ENCODE peak calls at places on chromosomes 11 and 22, in ten cellular contexts. One of them, this sample, is unnamed.

GRCh38 chr11:21489735-21490134 is 703.1 kb upstream of the ANO5 start:
- DNase-seq in HEK293T: no peak
- DNase-seq in lower lobe of right lung: no peak
- DNase-seq in NCI-H1092 treated with DMSO at 0.1 percent for 48 hours: no peak
- DNase-seq in transverse colon: no peak
- DNase-seq in AG04450: no peak
- DNase-seq in Daoy: no peak
- DNase-seq in EH: no peak
- DNase-seq in HT-29: no peak
- DNase-seq in activated CD4-positive, alpha-beta T cell treated with anti-CD3 and anti-CD28 coated beads for 24 hours: no peak
- DNase-seq in this sample: no peak

GRCh38 chr22:47374901-47375575 is 612.6 kb downstream of the TBC1D22A start:
- DNase-seq in HEK293T: no peak
- DNase-seq in lower lobe of right lung: peak
- DNase-seq in NCI-H1092 treated with DMSO at 0.1 percent for 48 hours: no peak
- DNase-seq in transverse colon: no peak
- DNase-seq in AG04450: no peak
- DNase-seq in Daoy: no peak
- DNase-seq in EH: no peak
- DNase-seq in HT-29: no peak
- DNase-seq in activated CD4-positive, alpha-beta T cell treated with anti-CD3 and anti-CD28 coated beads for 24 hours: no peak
- DNase-seq in this sample: no peak

GRCh38 chr11:130772266-130773227 is 143.7 kb downstream of the SNX19 start:
- DNase-seq in HEK293T: no peak
- DNase-seq in lower lobe of right lung: no peak
- DNase-seq in NCI-H1092 treated with DMSO at 0.1 percent for 48 hours: no peak
- DNase-seq in transverse colon: peak
- DNase-seq in AG04450: peak
- DNase-seq in Daoy: peak
- DNase-seq in EH: peak
- DNase-seq in HT-29: peak
- DNase-seq in activated CD4-positive, alpha-beta T cell treated with anti-CD3 and anti-CD28 coated beads for 24 hours: no peak
- DNase-seq in this sample: peak

GRCh38 chr22:28799125-28799833 is 1.1 kb downstream of the XBP1 start:
- DNase-seq in HEK293T: peak
- DNase-seq in lower lobe of right lung: peak
- DNase-seq in NCI-H1092 treated with DMSO at 0.1 percent for 48 hours: no peak
- DNase-seq in transverse colon: peak
- DNase-seq in AG04450: peak
- DNase-seq in Daoy: peak
- DNase-seq in EH: peak
- DNase-seq in HT-29: peak
- DNase-seq in activated CD4-positive, alpha-beta T cell treated with anti-CD3 and anti-CD28 coated beads for 24 hours: no peak
- DNase-seq in this sample: peak

GRCh38 chr22:49942565-49943404 is 17.8 kb upstream of the PIM3 start:
- DNase-seq in HEK293T: no peak
- DNase-seq in lower lobe of right lung: no peak
- DNase-seq in NCI-H1092 treated with DMSO at 0.1 percent for 48 hours: no peak
- DNase-seq in transverse colon: no peak
- DNase-seq in AG04450: no peak
- DNase-seq in Daoy: no peak
- DNase-seq in EH: no peak
- DNase-seq in HT-29: no peak
- DNase-seq in activated CD4-positive, alpha-beta T cell treated with anti-CD3 and anti-CD28 coated beads for 24 hours: no peak
- DNase-seq in this sample: no peak

GRCh38 chr22:47605441-47605840 is 843.0 kb downstream of the TBC1D22A start:
- DNase-seq in HEK293T: no peak
- DNase-seq in lower lobe of right lung: no peak
- DNase-seq in NCI-H1092 treated with DMSO at 0.1 percent for 48 hours: no peak
- DNase-seq in transverse colon: no peak
- DNase-seq in AG04450: no peak
- DNase-seq in Daoy: no peak
- DNase-seq in EH: no peak
- DNase-seq in HT-29: no peak
- DNase-seq in activated CD4-positive, alpha-beta T cell treated with anti-CD3 and anti-CD28 coated beads for 24 hours: no peak
- DNase-seq in this sample: no peak

GRCh38 chr11:95895815-95896214 is 28.1 kb downstream of the MTMR2 start:
- DNase-seq in HEK293T: no peak
- DNase-seq in lower lobe of right lung: no peak
- DNase-seq in NCI-H1092 treated with DMSO at 0.1 percent for 48 hours: no peak
- DNase-seq in transverse colon: no peak
- DNase-seq in AG04450: no peak
- DNase-seq in Daoy: no peak
- DNase-seq in EH: no peak
- DNase-seq in HT-29: no peak
- DNase-seq in activated CD4-positive, alpha-beta T cell treated with anti-CD3 and anti-CD28 coated beads for 24 hours: no peak
- DNase-seq in this sample: no peak

GRCh38 chr22:39715778-39716495 is 145.4 kb downstream of the CACNA1I start:
- DNase-seq in HEK293T: no peak
- DNase-seq in lower lobe of right lung: peak
- DNase-seq in NCI-H1092 treated with DMSO at 0.1 percent for 48 hours: no peak
- DNase-seq in transverse colon: no peak
- DNase-seq in AG04450: no peak
- DNase-seq in Daoy: no peak
- DNase-seq in EH: no peak
- DNase-seq in HT-29: no peak
- DNase-seq in activated CD4-positive, alpha-beta T cell treated with anti-CD3 and anti-CD28 coated beads for 24 hours: no peak
- DNase-seq in this sample: no peak

GRCh38 chr11:119106564-119107537 is at the start of gene C2CD2L:
- DNase-seq in HEK293T: peak
- DNase-seq in lower lobe of right lung: peak
- DNase-seq in NCI-H1092 treated with DMSO at 0.1 percent for 48 hours: peak
- DNase-seq in transverse colon: peak
- DNase-seq in AG04450: peak
- DNase-seq in Daoy: peak
- DNase-seq in EH: peak
- DNase-seq in HT-29: peak
- DNase-seq in activated CD4-positive, alpha-beta T cell treated with anti-CD3 and anti-CD28 coated beads for 24 hours: peak
- DNase-seq in this sample: peak

GRCh38 chr11:64456509-64457320 is 97.8 kb downstream of the RPS6KA4 start:
- DNase-seq in HEK293T: no peak
- DNase-seq in lower lobe of right lung: no peak
- DNase-seq in NCI-H1092 treated with DMSO at 0.1 percent for 48 hours: no peak
- DNase-seq in transverse colon: no peak
- DNase-seq in AG04450: no peak
- DNase-seq in Daoy: no peak
- DNase-seq in EH: no peak
- DNase-seq in HT-29: no peak
- DNase-seq in activated CD4-positive, alpha-beta T cell treated with anti-CD3 and anti-CD28 coated beads for 24 hours: no peak
- DNase-seq in this sample: no peak

GRCh38 chr22:35437038-35437437 is 37.1 kb downstream of the MCM5 start:
- DNase-seq in HEK293T: peak
- DNase-seq in lower lobe of right lung: no peak
- DNase-seq in NCI-H1092 treated with DMSO at 0.1 percent for 48 hours: no peak
- DNase-seq in transverse colon: no peak
- DNase-seq in AG04450: no peak
- DNase-seq in Daoy: peak
- DNase-seq in EH: peak
- DNase-seq in HT-29: peak
- DNase-seq in activated CD4-positive, alpha-beta T cell treated with anti-CD3 and anti-CD28 coated beads for 24 hours: no peak
- DNase-seq in this sample: no peak

GRCh38 chr11:12469451-12469850 is 92.1 kb downstream of the PARVA start:
- DNase-seq in HEK293T: no peak
- DNase-seq in lower lobe of right lung: no peak
- DNase-seq in NCI-H1092 treated with DMSO at 0.1 percent for 48 hours: peak
- DNase-seq in transverse colon: no peak
- DNase-seq in AG04450: no peak
- DNase-seq in Daoy: no peak
- DNase-seq in EH: peak
- DNase-seq in HT-29: no peak
- DNase-seq in activated CD4-positive, alpha-beta T cell treated with anti-CD3 and anti-CD28 coated beads for 24 hours: no peak
- DNase-seq in this sample: no peak

GRCh38 chr22:40691532-40691931 is 12.2 kb downstream of the MCHR1 start:
- DNase-seq in HEK293T: no peak
- DNase-seq in lower lobe of right lung: no peak
- DNase-seq in NCI-H1092 treated with DMSO at 0.1 percent for 48 hours: no peak
- DNase-seq in transverse colon: no peak
- DNase-seq in AG04450: no peak
- DNase-seq in Daoy: no peak
- DNase-seq in EH: no peak
- DNase-seq in HT-29: no peak
- DNase-seq in activated CD4-positive, alpha-beta T cell treated with anti-CD3 and anti-CD28 coated beads for 24 hours: no peak
- DNase-seq in this sample: no peak

GRCh38 chr11:1392111-1392510 is 2.4 kb downstream of the BRSK2 start:
- DNase-seq in HEK293T: no peak
- DNase-seq in lower lobe of right lung: no peak
- DNase-seq in NCI-H1092 treated with DMSO at 0.1 percent for 48 hours: peak
- DNase-seq in transverse colon: no peak
- DNase-seq in AG04450: no peak
- DNase-seq in Daoy: no peak
- DNase-seq in EH: no peak
- DNase-seq in HT-29: no peak
- DNase-seq in activated CD4-positive, alpha-beta T cell treated with anti-CD3 and anti-CD28 coated beads for 24 hours: no peak
- DNase-seq in this sample: no peak

GRCh38 chr11:100640646-100641045 is 46.4 kb upstream of the ARHGAP42 start:
- DNase-seq in HEK293T: no peak
- DNase-seq in lower lobe of right lung: no peak
- DNase-seq in NCI-H1092 treated with DMSO at 0.1 percent for 48 hours: peak
- DNase-seq in transverse colon: no peak
- DNase-seq in AG04450: no peak
- DNase-seq in Daoy: no peak
- DNase-seq in EH: no peak
- DNase-seq in HT-29: no peak
- DNase-seq in activated CD4-positive, alpha-beta T cell treated with anti-CD3 and anti-CD28 coated beads for 24 hours: no peak
- DNase-seq in this sample: no peak

GRCh38 chr11:13777341-13777985 is 109.0 kb downstream of the FAR1 start:
- DNase-seq in HEK293T: no peak
- DNase-seq in lower lobe of right lung: no peak
- DNase-seq in NCI-H1092 treated with DMSO at 0.1 percent for 48 hours: no peak
- DNase-seq in transverse colon: no peak
- DNase-seq in AG04450: no peak
- DNase-seq in Daoy: no peak
- DNase-seq in EH: no peak
- DNase-seq in HT-29: no peak
- DNase-seq in activated CD4-positive, alpha-beta T cell treated with anti-CD3 and anti-CD28 coated beads for 24 hours: no peak
- DNase-seq in this sample: no peak

GRCh38 chr22:26339755-26340154 is 89.3 kb upstream of the ASPHD2 start:
- DNase-seq in HEK293T: no peak
- DNase-seq in lower lobe of right lung: no peak
- DNase-seq in NCI-H1092 treated with DMSO at 0.1 percent for 48 hours: no peak
- DNase-seq in transverse colon: no peak
- DNase-seq in AG04450: no peak
- DNase-seq in Daoy: peak
- DNase-seq in EH: no peak
- DNase-seq in HT-29: no peak
- DNase-seq in activated CD4-positive, alpha-beta T cell treated with anti-CD3 and anti-CD28 coated beads for 24 hours: no peak
- DNase-seq in this sample: no peak

GRCh38 chr11:69531717-69532088 is 50.2 kb downstream of the LINC01488 start:
- DNase-seq in HEK293T: no peak
- DNase-seq in lower lobe of right lung: no peak
- DNase-seq in NCI-H1092 treated with DMSO at 0.1 percent for 48 hours: no peak
- DNase-seq in transverse colon: no peak
- DNase-seq in AG04450: no peak
- DNase-seq in Daoy: no peak
- DNase-seq in EH: no peak
- DNase-seq in HT-29: no peak
- DNase-seq in activated CD4-positive, alpha-beta T cell treated with anti-CD3 and anti-CD28 coated beads for 24 hours: no peak
- DNase-seq in this sample: no peak

GRCh38 chr11:88301478-88302140 is 35.9 kb downstream of the CTSC start:
- DNase-seq in HEK293T: no peak
- DNase-seq in lower lobe of right lung: no peak
- DNase-seq in NCI-H1092 treated with DMSO at 0.1 percent for 48 hours: no peak
- DNase-seq in transverse colon: no peak
- DNase-seq in AG04450: no peak
- DNase-seq in Daoy: peak
- DNase-seq in EH: peak
- DNase-seq in HT-29: no peak
- DNase-seq in activated CD4-positive, alpha-beta T cell treated with anti-CD3 and anti-CD28 coated beads for 24 hours: no peak
- DNase-seq in this sample: no peak

GRCh38 chr11:1752907-1753425 is 2.6 kb upstream of the IFITM10 start:
- DNase-seq in HEK293T: no peak
- DNase-seq in lower lobe of right lung: no peak
- DNase-seq in NCI-H1092 treated with DMSO at 0.1 percent for 48 hours: no peak
- DNase-seq in transverse colon: no peak
- DNase-seq in AG04450: no peak
- DNase-seq in Daoy: no peak
- DNase-seq in EH: no peak
- DNase-seq in HT-29: no peak
- DNase-seq in activated CD4-positive, alpha-beta T cell treated with anti-CD3 and anti-CD28 coated beads for 24 hours: no peak
- DNase-seq in this sample: no peak

GRCh38 chr11:71210861-71211260 is 41.5 kb downstream of the SHANK2 start:
- DNase-seq in HEK293T: no peak
- DNase-seq in lower lobe of right lung: no peak
- DNase-seq in NCI-H1092 treated with DMSO at 0.1 percent for 48 hours: no peak
- DNase-seq in transverse colon: no peak
- DNase-seq in AG04450: no peak
- DNase-seq in Daoy: no peak
- DNase-seq in EH: no peak
- DNase-seq in HT-29: no peak
- DNase-seq in activated CD4-positive, alpha-beta T cell treated with anti-CD3 and anti-CD28 coated beads for 24 hours: no peak
- DNase-seq in this sample: no peak

GRCh38 chr11:116932182-116932581 is 94.8 kb upstream of the APOA1 start:
- DNase-seq in HEK293T: no peak
- DNase-seq in lower lobe of right lung: no peak
- DNase-seq in NCI-H1092 treated with DMSO at 0.1 percent for 48 hours: no peak
- DNase-seq in transverse colon: no peak
- DNase-seq in AG04450: no peak
- DNase-seq in Daoy: no peak
- DNase-seq in EH: no peak
- DNase-seq in HT-29: no peak
- DNase-seq in activated CD4-positive, alpha-beta T cell treated with anti-CD3 and anti-CD28 coated beads for 24 hours: no peak
- DNase-seq in this sample: no peak

GRCh38 chr11:133906746-133907145 is 50.0 kb downstream of the IGSF9B start:
- DNase-seq in HEK293T: no peak
- DNase-seq in lower lobe of right lung: peak
- DNase-seq in NCI-H1092 treated with DMSO at 0.1 percent for 48 hours: no peak
- DNase-seq in transverse colon: no peak
- DNase-seq in AG04450: no peak
- DNase-seq in Daoy: no peak
- DNase-seq in EH: no peak
- DNase-seq in HT-29: no peak
- DNase-seq in activated CD4-positive, alpha-beta T cell treated with anti-CD3 and anti-CD28 coated beads for 24 hours: no peak
- DNase-seq in this sample: no peak

GRCh38 chr11:9005087-9005486 is 1.3 kb upstream of the NRIP3 start:
- DNase-seq in HEK293T: no peak
- DNase-seq in lower lobe of right lung: no peak
- DNase-seq in NCI-H1092 treated with DMSO at 0.1 percent for 48 hours: no peak
- DNase-seq in transverse colon: no peak
- DNase-seq in AG04450: no peak
- DNase-seq in Daoy: no peak
- DNase-seq in EH: no peak
- DNase-seq in HT-29: no peak
- DNase-seq in activated CD4-positive, alpha-beta T cell treated with anti-CD3 and anti-CD28 coated beads for 24 hours: no peak
- DNase-seq in this sample: no peak

GRCh38 chr11:21948876-21949275 is 244.0 kb upstream of the ANO5 start:
- DNase-seq in HEK293T: no peak
- DNase-seq in lower lobe of right lung: no peak
- DNase-seq in NCI-H1092 treated with DMSO at 0.1 percent for 48 hours: no peak
- DNase-seq in transverse colon: no peak
- DNase-seq in AG04450: no peak
- DNase-seq in Daoy: no peak
- DNase-seq in EH: no peak
- DNase-seq in HT-29: no peak
- DNase-seq in activated CD4-positive, alpha-beta T cell treated with anti-CD3 and anti-CD28 coated beads for 24 hours: no peak
- DNase-seq in this sample: no peak

GRCh38 chr11:130413383-130414106 is 14.9 kb downstream of the ADAMTS8 start:
- DNase-seq in HEK293T: no peak
- DNase-seq in lower lobe of right lung: no peak
- DNase-seq in NCI-H1092 treated with DMSO at 0.1 percent for 48 hours: no peak
- DNase-seq in transverse colon: no peak
- DNase-seq in AG04450: peak
- DNase-seq in Daoy: peak
- DNase-seq in EH: peak
- DNase-seq in HT-29: no peak
- DNase-seq in activated CD4-positive, alpha-beta T cell treated with anti-CD3 and anti-CD28 coated beads for 24 hours: no peak
- DNase-seq in this sample: no peak

GRCh38 chr22:49677495-49677889 is 150.2 kb downstream of the BRD1 start:
- DNase-seq in HEK293T: no peak
- DNase-seq in lower lobe of right lung: peak
- DNase-seq in NCI-H1092 treated with DMSO at 0.1 percent for 48 hours: no peak
- DNase-seq in transverse colon: no peak
- DNase-seq in AG04450: no peak
- DNase-seq in Daoy: no peak
- DNase-seq in EH: no peak
- DNase-seq in HT-29: no peak
- DNase-seq in activated CD4-positive, alpha-beta T cell treated with anti-CD3 and anti-CD28 coated beads for 24 hours: no peak
- DNase-seq in this sample: no peak

GRCh38 chr11:58513747-58514367 is 6.0 kb upstream of the OR5B21 start:
- DNase-seq in HEK293T: peak
- DNase-seq in lower lobe of right lung: no peak
- DNase-seq in NCI-H1092 treated with DMSO at 0.1 percent for 48 hours: peak
- DNase-seq in transverse colon: peak
- DNase-seq in AG04450: peak
- DNase-seq in Daoy: peak
- DNase-seq in EH: peak
- DNase-seq in HT-29: peak
- DNase-seq in activated CD4-positive, alpha-beta T cell treated with anti-CD3 and anti-CD28 coated beads for 24 hours: no peak
- DNase-seq in this sample: peak